ENCODE peak calls at places on chromosomes 16 and 17, in seven cellular contexts. L is Karpas-422, J is iris pigment epithelial cell, T is GF-D8, E is uterus, I is COR-L47, C is right lobe of liver. K is an unnamed sample.

GRCh38 chr17:72684405-72685020 is 408.0 kb downstream of the SLC39A11 start:
- DNase-seq in L (no peak), J (no peak), T (no peak), E (no peak), I (no peak), C (no peak), K (no peak)

GRCh38 chr17:20095366-20096080 is 86.4 kb downstream of the SPECC1 start:
- DNase-seq in L (no peak), J (peak), T (no peak), E (peak), I (no peak), C (no peak), K (no peak)

GRCh38 chr17:43755389-43755875 is 3.2 kb downstream of the SOST start:
- DNase-seq in L (no peak), J (peak), T (no peak), E (no peak), I (no peak), C (no peak), K (no peak)

GRCh38 chr17:78369791-78370381 is 8.6 kb upstream of the PGS1 start:
- DNase-seq in L (no peak), J (no peak), T (no peak), E (no peak), I (no peak), C (no peak), K (no peak)

GRCh38 chr16:4306439-4307214 is 9.2 kb upstream of the GLIS2 start:
- DNase-seq in L (peak), J (no peak), T (no peak), E (peak), I (peak), C (no peak), K (no peak)

GRCh38 chr16:526181-527014 is 1.1 kb upstream of the CAPN15 start:
- DNase-seq in L (peak), J (peak), T (no peak), E (no peak), I (peak), C (no peak), K (no peak)

GRCh38 chr17:76554131-76554530 is 14.3 kb downstream of the PRCD start:
- DNase-seq in L (no peak), J (no peak), T (no peak), E (no peak), I (no peak), C (no peak), K (no peak)

GRCh38 chr17:17063546-17064122 is 21.4 kb downstream of the MPRIP start:
- DNase-seq in L (no peak), J (no peak), T (peak), E (no peak), I (peak), C (peak), K (no peak)

GRCh38 chr17:35729405-35729833 is 2.0 kb upstream of the RASL10B start:
- DNase-seq in L (no peak), J (no peak), T (no peak), E (no peak), I (no peak), C (no peak), K (no peak)

GRCh38 chr16:89505204-89506112 is 2.7 kb upstream of the SPG7 start:
- DNase-seq in L (peak), J (peak), T (peak), E (peak), I (no peak), C (peak), K (peak)

GRCh38 chr16:75264531-75264998 is 13.1 kb upstream of the BCAR1 start:
- DNase-seq in L (no peak), J (no peak), T (no peak), E (no peak), I (no peak), C (peak), K (no peak)

GRCh38 chr17:82287849-82288601 is 14.5 kb upstream of the CSNK1D start:
- DNase-seq in L (no peak), J (peak), T (peak), E (peak), I (no peak), C (peak), K (peak)

GRCh38 chr16:9053006-9053601 is 38.3 kb upstream of the HAPSTR1 start:
- DNase-seq in L (peak), J (peak), T (no peak), E (no peak), I (no peak), C (no peak), K (peak)

GRCh38 chr17:30908717-30909420 is 2.8 kb upstream of the TEFM start:
- DNase-seq in L (no peak), J (no peak), T (no peak), E (no peak), I (no peak), C (no peak), K (no peak)

GRCh38 chr17:51352798-51353197 is 92.5 kb downstream of the UTP18 start:
- DNase-seq in L (no peak), J (no peak), T (no peak), E (no peak), I (no peak), C (no peak), K (no peak)

K was measured in NCI-H774.